ENCODE peak calls at places on chromosomes 7 and 10, in four cellular contexts. F, Y, C and D are unnamed samples.

GRCh38 chr7:111096997-111097396 is 6.1 kb downstream of the LRRN3 start:
- DNase-seq in F (no peak), Y (no peak), C (no peak), D (peak; percentile 92)

GRCh38 chr7:97020601-97021442 is 3.8 kb downstream of the DLX5 start:
- DNase-seq in F (no peak), Y (no peak), C (no peak), D (no peak)

GRCh38 chr7:151319189-151319588 is 22.4 kb upstream of the NUB1 start:
- DNase-seq in F (no peak), Y (no peak), C (no peak), D (no peak)

GRCh38 chr7:88377421-88377820 is 70.7 kb upstream of the STEAP4 start:
- DNase-seq in F (no peak), Y (peak; percentile 68), C (no peak), D (peak; percentile 63)

GRCh38 chr7:117640465-117640864 is 160.6 kb downstream of the CFTR start:
- DNase-seq in F (no peak), Y (no peak), C (no peak), D (no peak)

GRCh38 chr7:21547511-21547910 is 4.7 kb downstream of the DNAH11 start:
- DNase-seq in F (no peak), Y (no peak), C (no peak), D (no peak)

GRCh38 chr7:150952331-150953050 is 25.6 kb downstream of the KCNH2 start:
- DNase-seq in F (no peak), Y (no peak), C (no peak), D (no peak)

GRCh38 chr10:59091239-59091638 is 85.2 kb upstream of the PHYHIPL start:
- DNase-seq in F (no peak), Y (no peak), C (no peak), D (no peak)

GRCh38 chr7:1741751-1742554 is 71.9 kb downstream of the ELFN1 start:
- DNase-seq in F (peak; percentile 61), Y (peak; percentile 66), C (no peak), D (no peak)

GRCh38 chr10:6399241-6399701 is 180.8 kb downstream of the PRKCQ start:
- DNase-seq in F (no peak), Y (no peak), C (no peak), D (no peak)

GRCh38 chr10:61964949-61965693 is 63.6 kb downstream of the ARID5B start:
- DNase-seq in F (no peak), Y (no peak), C (no peak), D (no peak)

GRCh38 chr7:121330053-121330833 is 1.4 kb downstream of the WNT16 start:
- DNase-seq in F (peak; percentile 79), Y (no peak), C (no peak), D (peak; percentile 32)

GRCh38 chr10:132929953-132930640 is 12.3 kb downstream of the CFAP46 start:
- DNase-seq in F (no peak), Y (no peak), C (peak; percentile 43), D (no peak)

GRCh38 chr10:5651086-5651764 is 15.2 kb downstream of the ASB13 start:
- DNase-seq in F (no peak), Y (no peak), C (no peak), D (no peak)

GRCh38 chr7:7862393-7862792 is 106.2 kb upstream of the GLCCI1 start:
- DNase-seq in F (no peak), Y (no peak), C (no peak), D (no peak)

GRCh38 chr10:61662794-61663259 is at the start of gene CABCOCO1:
- DNase-seq in F (peak; percentile 87), Y (peak; percentile 47), C (no peak), D (peak; percentile 67)

GRCh38 chr10:4748726-4749443 is 77.1 kb upstream of the AKR1E2 start:
- DNase-seq in F (no peak), Y (no peak), C (no peak), D (no peak)

GRCh38 chr7:19491821-19492452 is 216.9 kb downstream of the POLR1F start:
- DNase-seq in F (peak; percentile 27), Y (peak; percentile 28), C (no peak), D (peak; percentile 30)

GRCh38 chr7:73905360-73905759 is 44.4 kb downstream of the TMEM270 start:
- DNase-seq in F (peak; percentile 58), Y (no peak), C (no peak), D (no peak)

GRCh38 chr7:116955801-116956514 is 2.7 kb downstream of the ST7 start:
- DNase-seq in F (no peak), Y (no peak), C (peak; percentile 92), D (no peak)

GRCh38 chr7:1819258-1819841 is 149.3 kb downstream of the ELFN1 start:
- DNase-seq in F (no peak), Y (no peak), C (no peak), D (no peak)

GRCh38 chr7:24587853-24588252 is 14.6 kb downstream of the PALS2 start:
- DNase-seq in F (no peak), Y (no peak), C (no peak), D (peak; percentile 39)

GRCh38 chr10:78053201-78053868 is 19.7 kb downstream of the RPS24 start:
- DNase-seq in F (no peak), Y (no peak), C (no peak), D (no peak)

GRCh38 chr10:47260505-47261111 is 39.4 kb upstream of the GDF10 start:
- DNase-seq in F (peak; percentile 66), Y (no peak), C (no peak), D (no peak)

GRCh38 chr7:24290004-24290641 is 6.1 kb downstream of the NPY start:
- DNase-seq in F (peak; percentile 69), Y (peak; percentile 76), C (peak; percentile 70), D (peak; percentile 69)

GRCh38 chr10:120732643-120733313 is 118.4 kb upstream of the WDR11 start:
- DNase-seq in F (no peak), Y (no peak), C (no peak), D (no peak)

DNA sequence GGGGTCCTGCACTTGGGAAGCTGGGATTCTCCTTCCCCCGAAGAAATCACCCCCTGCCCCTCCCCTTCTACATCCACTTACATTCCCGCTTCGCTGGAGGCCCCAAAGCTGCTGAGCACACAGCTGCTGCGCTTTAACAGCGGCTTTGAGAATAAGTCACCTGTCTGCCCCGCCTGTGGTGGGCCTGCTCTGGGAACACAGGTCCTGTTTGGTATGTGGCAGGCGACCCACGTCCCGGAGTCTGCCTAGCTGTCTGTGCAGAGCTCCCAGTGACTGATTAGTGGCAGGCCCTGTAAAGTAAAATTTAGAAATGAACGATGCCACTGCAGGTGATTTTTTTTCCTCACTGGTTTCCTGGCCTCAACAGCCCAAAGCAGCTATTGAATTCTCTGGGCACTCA is 47.0 kb downstream of the CDH23 start:
- DNase-seq in F (no peak), Y (no peak), C (no peak), D (no peak)
- TF ChIP-seq YY1 in F (no peak), Y (no peak), C (no peak), D (no peak)

GRCh38 chr10:30000802-30001571 is 58.4 kb downstream of the JCAD start:
- DNase-seq in F (no peak), Y (no peak), C (no peak), D (no peak)
- H3K9ac ChIP-seq in F (peak overlapping the region; percentile 60), Y (no peak overlapping the region), C (no peak overlapping the region), D (no peak overlapping the region)

DNA sequence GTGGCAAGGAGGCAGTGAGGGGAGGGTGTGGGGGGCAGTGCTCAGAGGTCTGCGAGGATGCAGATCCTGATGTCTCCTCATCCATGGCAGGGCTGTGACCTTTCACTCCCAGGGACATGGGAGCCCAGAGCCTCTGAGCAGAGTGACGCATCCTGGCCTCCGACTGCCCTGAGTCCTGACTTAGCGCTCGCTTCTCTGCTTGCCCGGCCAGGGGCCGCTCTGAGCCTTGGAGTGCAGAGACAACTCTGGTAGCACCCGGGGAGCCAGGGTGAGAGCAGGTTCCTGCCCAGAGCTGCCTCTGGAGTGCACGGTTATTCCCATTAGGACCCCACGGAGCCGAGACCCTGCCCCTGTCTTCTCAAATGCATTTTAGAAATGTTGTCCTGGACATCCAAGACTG is 188.0 kb downstream of the TCERG1L start:
- DNase-seq in F (no peak), Y (no peak), C (no peak), D (no peak)
- TF ChIP-seq YY1 in F (no peak), Y (no peak), C (no peak), D (no peak)

GRCh38 chr7:124762611-124763143 is 2.9 kb downstream of the GPR37 start:
- DNase-seq in F (no peak), Y (no peak), C (no peak), D (no peak)
- H3K9ac ChIP-seq in F (no peak overlapping the region), Y (no peak overlapping the region), C (no peak overlapping the region), D (no peak overlapping the region)

GRCh38 chr10:50027195-50027594 is 39.0 kb downstream of the AGAP6 start:
- DNase-seq in F (no peak), Y (no peak), C (no peak), D (no peak)

GRCh38 chr10:50021646-50022045 is 33.4 kb downstream of the AGAP6 start:
- DNase-seq in F (no peak), Y (no peak), C (no peak), D (no peak)

GRCh38 chr10:50025627-50026026 is 37.4 kb downstream of the AGAP6 start:
- DNase-seq in F (no peak), Y (no peak), C (no peak), D (no peak)
- TF ChIP-seq YY1 in F (no peak), Y (no peak), C (no peak), D (no peak)

GRCh38 chr7:28955723-28956607 is 2.2 kb downstream of the TRIL start:
- DNase-seq in F (peak; percentile 87), Y (no peak), C (no peak), D (no peak)
- H3K9ac ChIP-seq in F (no peak overlapping the region), Y (no peak overlapping the region), C (no peak overlapping the region), D (peak overlapping the region; percentile 45)